ENCODE peak calls at places on chromosomes 13 and 19, in six cellular contexts. L is activated CD4-positive, alpha-beta T cell treated with anti-CD3 and anti-CD28 coated beads for 24 hours; U is iPS DF 19.7; Y is lower leg skin; A is keratinocyte; Z is cortex of kidney. M is an unnamed sample.

GRCh38 chr13:104106705-104107393 is 1040.6 kb upstream of the SLC10A2 start:
- DNase-seq in L (no peak), U (peak; percentile 2), Y (no peak), A (no peak), Z (no peak), M (no peak)

GRCh38 chr19:43564800-43565199 is 10.5 kb downstream of the XRCC1 start:
- DNase-seq in L (no peak), U (no peak), Y (no peak), A (no peak), Z (no peak), M (no peak)

GRCh38 chr19:44278181-44278690 is 18.6 kb downstream of the ZNF233 start:
- DNase-seq in L (no peak), U (no peak), Y (no peak), A (peak; percentile 59), Z (no peak), M (no peak)

GRCh38 chr13:50400035-50400726 is 384.9 kb downstream of the KCNRG start:
- DNase-seq in L (no peak), U (no peak), Y (no peak), A (no peak), Z (no peak), M (no peak)

GRCh38 chr13:73133536-73133935 is 74.7 kb downstream of the KLF5 start:
- DNase-seq in L (no peak), U (no peak), Y (no peak), A (no peak), Z (no peak), M (no peak)

GRCh38 chr13:79779761-79780160 is 298.8 kb downstream of the NDFIP2 start:
- DNase-seq in L (no peak), U (no peak), Y (no peak), A (no peak), Z (no peak), M (peak; percentile 40)

GRCh38 chr13:111926501-111927180 is 140.3 kb upstream of the SOX1 start:
- DNase-seq in L (no peak), U (no peak), Y (peak; percentile 56), A (no peak), Z (no peak), M (no peak)

GRCh38 chr13:74221752-74222151 is 87.5 kb upstream of the KLF12 start:
- DNase-seq in L (no peak), U (no peak), Y (no peak), A (no peak), Z (no peak), M (no peak)

GRCh38 chr19:3479177-3479818 is 1.0 kb downstream of the SMIM24 start:
- DNase-seq in L (peak; percentile 18), U (no peak), Y (no peak), A (no peak), Z (no peak), M (no peak)

GRCh38 chr13:24076124-24076523 is 84.4 kb upstream of the SPATA13 start:
- DNase-seq in L (no peak), U (no peak), Y (no peak), A (no peak), Z (no peak), M (no peak)

GRCh38 chr19:15584541-15585115 is 30.4 kb upstream of the CYP4F8 start:
- DNase-seq in L (peak; percentile 78), U (peak; percentile 3), Y (peak; percentile 95), A (peak; percentile 7), Z (no peak), M (peak; percentile 54)

GRCh38 chr13:31444266-31444862 is 244.6 kb downstream of the B3GLCT start:
- DNase-seq in L (no peak), U (no peak), Y (no peak), A (no peak), Z (no peak), M (no peak)

GRCh38 chr19:4676955-4677731 is 7.0 kb upstream of the MYDGF start:
- DNase-seq in L (peak; percentile 19), U (peak; percentile 72), Y (no peak), A (no peak), Z (no peak), M (no peak)

GRCh38 chr13:21757721-21758120 is 86.8 kb downstream of the FGF9 start:
- DNase-seq in L (no peak), U (no peak), Y (no peak), A (no peak), Z (no peak), M (no peak)

GRCh38 chr19:2266183-2266993 is 10.2 kb upstream of the JSRP1 start:
- DNase-seq in L (no peak), U (no peak), Y (peak; percentile 97), A (no peak), Z (no peak), M (peak; percentile 81)

GRCh38 chr13:37148501-37148900 is 43.0 kb upstream of the CSNK1A1L start:
- DNase-seq in L (no peak), U (no peak), Y (no peak), A (no peak), Z (no peak), M (no peak)

GRCh38 chr19:1884719-1885334 is 469 bp downstream of the ABHD17A start:
- DNase-seq in L (no peak), U (no peak), Y (no peak), A (no peak), Z (no peak), M (no peak)

GRCh38 chr19:15897738-15898276 is at the start of gene CYP4F2:
- DNase-seq in L (no peak), U (no peak), Y (no peak), A (no peak), Z (no peak), M (no peak)

GRCh38 chr19:1252221-1252817 is 3.9 kb downstream of the MIDN start:
- DNase-seq in L (no peak), U (no peak), Y (peak; percentile 98), A (no peak), Z (no peak), M (peak; percentile 91)